ENCODE peak calls at places on chromosome 7, in seven cellular contexts. G, C, X, R, S, Q and K are unnamed samples.

GRCh38 chr7:106867641-106868351 is 2.7 kb downstream of the PIK3CG start:
- DNase-seq in G (no peak), C (no peak), X (no peak), R (no peak), S (no peak), Q (no peak), K (no peak)

GRCh38 chr7:88539518-88539917 is 220.0 kb upstream of the ZNF804B start:
- DNase-seq in G (no peak), C (no peak), X (no peak), R (no peak), S (no peak), Q (no peak), K (no peak)

GRCh38 chr7:70608229-70608628 is 523.7 kb upstream of the GALNT17 start:
- DNase-seq in G (no peak), C (no peak), X (no peak), R (no peak), S (no peak), Q (no peak), K (no peak)

GRCh38 chr7:50068850-50069551 is 24.0 kb downstream of the ZPBP start:
- DNase-seq in G (no peak), C (no peak), X (no peak), R (peak), S (no peak), Q (peak), K (peak)

GRCh38 chr7:73454424-73454823 is 20.8 kb downstream of the FZD9 start:
- DNase-seq in G (no peak), C (no peak), X (no peak), R (no peak), S (no peak), Q (no peak), K (no peak)

GRCh38 chr7:156347132-156347531 is 293.4 kb upstream of the RNF32 start:
- DNase-seq in G (no peak), C (no peak), X (no peak), R (no peak), S (no peak), Q (no peak), K (no peak)

GRCh38 chr7:85714182-85714581 is 527.3 kb upstream of the SEMA3D start:
- DNase-seq in G (no peak), C (no peak), X (no peak), R (no peak), S (no peak), Q (peak), K (no peak)

GRCh38 chr7:151725844-151726770 is 150.8 kb downstream of the PRKAG2 start:
- DNase-seq in G (no peak), C (no peak), X (no peak), R (no peak), S (no peak), Q (no peak), K (peak)

GRCh38 chr7:89988070-89988469 is 166.2 kb upstream of the STEAP1 start:
- DNase-seq in G (no peak), C (no peak), X (no peak), R (no peak), S (no peak), Q (no peak), K (no peak)

GRCh38 chr7:33261585-33261984 is 132.2 kb downstream of the BBS9 start:
- DNase-seq in G (no peak), C (no peak), X (no peak), R (no peak), S (no peak), Q (peak), K (no peak)

GRCh38 chr7:113810108-113810748 is 108.6 kb downstream of the PPP1R3A start:
- DNase-seq in G (no peak), C (no peak), X (no peak), R (no peak), S (no peak), Q (no peak), K (no peak)

GRCh38 chr7:111301891-111302290 is 211.0 kb downstream of the LRRN3 start:
- DNase-seq in G (no peak), C (no peak), X (no peak), R (no peak), S (no peak), Q (no peak), K (no peak)

GRCh38 chr7:98630149-98630548 is 13.1 kb downstream of the NPTX2 start:
- DNase-seq in G (no peak), C (no peak), X (no peak), R (no peak), S (no peak), Q (no peak), K (no peak)

GRCh38 chr7:98984126-98984525 is 105.8 kb downstream of the TRRAP start:
- DNase-seq in G (no peak), C (no peak), X (no peak), R (no peak), S (no peak), Q (no peak), K (no peak)

GRCh38 chr7:76057813-76058145 is 9.9 kb downstream of the MDH2 start:
- DNase-seq in G (no peak), C (no peak), X (no peak), R (no peak), S (no peak), Q (no peak), K (no peak)

GRCh38 chr7:41700044-41700471 is 2.8 kb downstream of the INHBA start:
- DNase-seq in G (no peak), C (no peak), X (peak), R (no peak), S (no peak), Q (no peak), K (no peak)

GRCh38 chr7:6169805-6170520 is 102.5 kb downstream of the CYTH3 start:
- DNase-seq in G (no peak), C (no peak), X (no peak), R (no peak), S (no peak), Q (no peak), K (no peak)

GRCh38 chr7:28672397-28672797 is 260.1 kb downstream of the CREB5 start:
- DNase-seq in G (no peak), C (no peak), X (no peak), R (no peak), S (peak), Q (no peak), K (no peak)

GRCh38 chr7:1042161-1042833 is 2.0 kb upstream of the GPR146 start:
- DNase-seq in G (no peak), C (no peak), X (no peak), R (no peak), S (no peak), Q (no peak), K (no peak)

GRCh38 chr7:16397497-16398210 is 23.7 kb downstream of the CRPPA start:
- DNase-seq in G (no peak), C (no peak), X (no peak), R (no peak), S (no peak), Q (no peak), K (no peak)

GRCh38 chr7:20267482-20267881 is 50.3 kb upstream of the MACC1 start:
- DNase-seq in G (no peak), C (no peak), X (peak), R (no peak), S (no peak), Q (no peak), K (no peak)

GRCh38 chr7:106400990-106401389 is 116.2 kb upstream of the NAMPT start:
- DNase-seq in G (no peak), C (no peak), X (no peak), R (no peak), S (no peak), Q (no peak), K (no peak)

GRCh38 chr7:130995252-130996081 is 261.5 kb upstream of the KLF14 start:
- DNase-seq in G (no peak), C (no peak), X (no peak), R (peak), S (no peak), Q (no peak), K (no peak)

GRCh38 chr7:87341441-87341840 is 4.0 kb upstream of the CROT start:
- DNase-seq in G (no peak), C (no peak), X (no peak), R (no peak), S (no peak), Q (no peak), K (no peak)

GRCh38 chr7:7122701-7123281 is 59.6 kb upstream of the C1GALT1 start:
- DNase-seq in G (no peak), C (no peak), X (no peak), R (no peak), S (no peak), Q (no peak), K (no peak)

GRCh38 chr7:11743016-11743415 is 89.0 kb downstream of the THSD7A start:
- DNase-seq in G (no peak), C (no peak), X (no peak), R (no peak), S (no peak), Q (no peak), K (no peak)

GRCh38 chr7:135320277-135320676 is 86.6 kb downstream of the STRA8 start:
- DNase-seq in G (no peak), C (no peak), X (no peak), R (no peak), S (peak), Q (no peak), K (no peak)

GRCh38 chr7:116630932-116631449 is 41.0 kb upstream of the MET start:
- DNase-seq in G (no peak), C (peak), X (no peak), R (peak), S (no peak), Q (no peak), K (peak)

GRCh38 chr7:34761627-34762026 is 103.6 kb downstream of the NPSR1 start:
- DNase-seq in G (no peak), C (no peak), X (no peak), R (no peak), S (no peak), Q (no peak), K (no peak)

GRCh38 chr7:116552616-116553015 is 27.8 kb downstream of the CAV1 start:
- DNase-seq in G (no peak), C (no peak), X (no peak), R (peak), S (no peak), Q (no peak), K (no peak)

GRCh38 chr7:24192053-24192452 is 91.9 kb upstream of the NPY start:
- DNase-seq in G (no peak), C (no peak), X (no peak), R (no peak), S (no peak), Q (no peak), K (no peak)

GRCh38 chr7:70466725-70467364 is 665.1 kb upstream of the GALNT17 start:
- DNase-seq in G (no peak), C (no peak), X (no peak), R (no peak), S (no peak), Q (no peak), K (no peak)

DNA sequence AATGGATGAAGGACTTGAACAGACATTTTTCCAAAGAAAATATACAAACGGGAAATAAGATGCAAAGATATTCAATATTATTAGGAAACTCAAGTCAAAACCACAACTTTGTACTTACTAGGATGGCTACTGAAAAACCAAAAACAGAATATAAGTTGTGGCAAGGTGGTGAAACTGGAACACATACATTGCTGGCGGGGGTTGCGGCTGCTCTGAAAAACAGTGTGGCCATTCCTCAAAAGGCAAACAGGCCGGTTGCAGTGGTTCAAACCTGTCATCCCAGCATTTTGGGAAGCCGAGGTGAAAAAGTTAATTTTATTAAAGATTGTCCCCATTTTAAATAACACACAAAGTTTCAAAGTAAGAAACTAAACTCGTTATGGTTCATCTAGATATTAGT is 9.9 kb upstream of the ZNF713 start:
- DNase-seq in G (no peak), C (no peak), X (no peak), R (no peak), S (no peak), Q (no peak), K (no peak)
- TF ChIP-seq JUND in G (no peak), C (no peak), X (no peak), R (no peak), S (no peak), Q (no peak), K (no peak)

DNA sequence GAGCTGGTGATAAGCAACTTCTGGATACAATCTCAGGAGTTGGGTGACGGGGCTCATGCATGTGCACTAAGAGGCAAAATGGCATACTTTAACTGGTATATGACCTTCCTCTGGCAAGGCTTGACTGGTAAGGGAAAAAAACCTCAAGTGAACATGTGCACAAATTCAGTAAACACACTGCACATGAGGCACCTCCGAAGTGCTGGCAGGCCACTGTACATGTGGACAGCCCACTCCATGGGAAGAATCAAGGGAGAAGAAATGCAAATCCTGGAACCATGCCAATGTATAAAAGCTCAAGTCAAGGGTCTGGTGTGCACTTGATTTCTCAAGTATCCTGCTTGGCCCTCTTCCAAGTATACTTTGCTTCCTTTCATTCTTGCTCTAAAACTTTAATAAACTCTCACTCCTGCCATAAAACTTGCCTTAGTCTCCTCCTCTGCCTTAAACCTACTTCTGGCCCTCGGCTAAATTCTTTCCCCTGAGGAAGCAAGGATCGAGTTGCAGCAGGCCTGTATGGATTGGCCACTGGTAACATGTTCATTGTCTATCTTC is 167.2 kb downstream of the RAMP3 start:
- DNase-seq in G (no peak), C (no peak), X (no peak), R (no peak), S (no peak), Q (no peak), K (no peak)
- TF ChIP-seq JUND in G (no peak), C (no peak), X (no peak), R (no peak), S (no peak), Q (no peak), K (no peak)

DNA sequence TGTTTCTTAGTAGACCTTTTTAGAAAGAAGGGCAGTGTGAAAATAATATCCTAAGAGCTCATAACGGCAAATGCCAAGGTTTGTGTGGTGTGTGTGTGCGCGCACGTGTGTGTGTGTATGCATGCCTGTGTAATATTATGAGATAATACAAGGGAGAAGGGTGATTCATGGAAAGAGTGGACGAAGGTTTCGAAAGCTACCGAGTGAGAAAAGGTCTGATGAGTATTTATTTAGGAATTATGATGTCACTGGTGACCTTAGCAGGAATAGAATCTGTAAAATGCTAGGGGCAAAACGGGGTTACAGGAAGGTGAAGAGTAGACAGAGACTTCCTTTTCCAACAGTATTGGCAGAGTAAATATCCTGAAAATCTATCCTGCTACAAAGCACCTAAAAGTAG is 107.3 kb downstream of the AHR start:
- DNase-seq in G (no peak), C (peak), X (no peak), R (peak), S (no peak), Q (no peak), K (no peak)
- TF ChIP-seq JUND in G (no peak), C (no peak), X (no peak), R (peak), S (peak), Q (no peak), K (no peak)

GRCh38 chr7:45976485-45976856 is 55.4 kb upstream of the IGFBP3 start:
- DNase-seq in G (no peak), C (no peak), X (no peak), R (no peak), S (no peak), Q (no peak), K (no peak)

GRCh38 chr7:45977256-45977655 is 56.2 kb upstream of the IGFBP3 start:
- DNase-seq in G (no peak), C (no peak), X (no peak), R (no peak), S (no peak), Q (no peak), K (no peak)

GRCh38 chr7:45979275-45980180 is 58.5 kb upstream of the IGFBP3 start:
- DNase-seq in G (no peak), C (no peak), X (no peak), R (no peak), S (no peak), Q (no peak), K (no peak)

GRCh38 chr7:45978731-45979211 is 57.7 kb upstream of the IGFBP3 start:
- DNase-seq in G (no peak), C (no peak), X (no peak), R (no peak), S (no peak), Q (no peak), K (no peak)

GRCh38 chr7:45978010-45978681 is 57.1 kb upstream of the IGFBP3 start:
- DNase-seq in G (no peak), C (peak), X (no peak), R (peak), S (no peak), Q (peak), K (peak)
- TF ChIP-seq JUND in G (peak), C (no peak), X (peak), R (peak), S (peak), Q (no peak), K (peak)

GRCh38 chr7:158193446-158193845 is 394.2 kb downstream of the PTPRN2 start:
- DNase-seq in G (no peak), C (no peak), X (no peak), R (no peak), S (no peak), Q (no peak), K (no peak)

GRCh38 chr7:158192956-158193355 is 394.7 kb downstream of the PTPRN2 start:
- DNase-seq in G (peak), C (no peak), X (no peak), R (no peak), S (no peak), Q (no peak), K (no peak)

GRCh38 chr7:158190756-158191155 is 396.9 kb downstream of the PTPRN2 start:
- DNase-seq in G (no peak), C (no peak), X (no peak), R (no peak), S (no peak), Q (no peak), K (no peak)

GRCh38 chr7:158192184-158192835 is 395.3 kb downstream of the PTPRN2 start:
- DNase-seq in G (no peak), C (no peak), X (no peak), R (no peak), S (no peak), Q (no peak), K (no peak)

DNA sequence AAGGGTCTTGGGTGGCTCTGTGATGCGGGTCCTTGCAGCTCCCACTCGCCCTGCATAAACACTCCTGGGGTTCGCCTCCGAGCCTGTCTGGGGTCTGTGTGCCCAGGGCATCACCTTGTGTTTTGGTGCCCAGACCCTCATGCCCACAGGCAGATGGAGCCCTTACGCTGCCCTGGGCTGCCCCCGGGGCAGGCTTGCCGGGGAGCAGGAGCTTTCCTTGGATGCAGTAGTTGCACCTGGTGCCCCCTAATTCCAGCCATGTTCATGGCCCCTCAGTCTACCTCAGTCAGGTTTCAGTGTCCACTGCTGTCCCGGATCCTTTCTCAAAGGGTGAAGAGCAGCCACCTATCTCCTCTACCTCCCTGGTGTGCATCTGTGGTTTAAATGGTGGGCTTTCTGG is 396.0 kb downstream of the PTPRN2 start:
- DNase-seq in G (no peak), C (no peak), X (no peak), R (no peak), S (no peak), Q (no peak), K (no peak)
- TF ChIP-seq JUND in G (no peak), C (no peak), X (no peak), R (no peak), S (no peak), Q (no peak), K (no peak)

DNA sequence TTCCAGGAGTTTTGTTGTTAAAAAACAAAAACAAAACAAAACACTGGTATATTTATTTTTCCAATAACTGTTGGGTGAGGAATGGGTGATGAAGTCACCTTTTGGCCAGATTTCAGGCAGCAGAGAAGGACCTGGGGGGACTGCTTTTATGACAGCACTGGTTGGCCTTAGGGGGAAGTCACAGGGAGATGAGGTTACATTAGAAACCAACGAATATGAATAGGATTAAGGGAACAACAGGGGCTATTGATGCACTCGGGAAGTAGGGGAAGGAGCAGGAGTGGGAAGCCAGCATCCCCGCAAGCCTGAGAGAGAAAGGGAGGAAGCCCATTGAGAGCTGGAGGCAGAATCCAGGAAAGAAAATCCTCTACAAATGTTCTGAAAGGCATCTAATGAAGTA is 958.4 kb downstream of the TYW1 start:
- DNase-seq in G (no peak), C (no peak), X (no peak), R (no peak), S (no peak), Q (no peak), K (no peak)
- TF ChIP-seq JUND in G (no peak), C (no peak), X (no peak), R (no peak), S (no peak), Q (no peak), K (no peak)